ENCODE peak calls at places on chromosomes 5 and 9, in six cellular contexts. H, G, L, N, E and Z are unnamed samples.

GRCh38 chr5:40437452-40437861 is 242.3 kb upstream of the PTGER4 start:
- DNase-seq in E (no peak), L (peak), N (no peak), H (no peak), G (no peak), Z (no peak)

GRCh38 chr5:2192496-2192895 is 309.8 kb upstream of the IRX4 start:
- DNase-seq in N (peak), G (no peak), L (no peak), H (no peak), E (no peak), Z (no peak)

GRCh38 chr5:55991768-55992486 is 2.8 kb downstream of the IL6ST start:
- DNase-seq in G (no peak), L (no peak), H (no peak), E (no peak), N (no peak), Z (no peak)

GRCh38 chr5:166373817-166374216 is 1917.6 kb upstream of the WWC1 start:
- DNase-seq in H (no peak), N (no peak), L (no peak), E (no peak), G (no peak), Z (no peak)

GRCh38 chr5:178479261-178479660 is 110.9 kb downstream of the COL23A1 start:
- DNase-seq in H (no peak), L (no peak), G (no peak), E (no peak), N (no peak), Z (no peak)

GRCh38 chr5:179699640-179700298 is 1.0 kb downstream of the CANX start:
- DNase-seq in G (peak), N (no peak), L (peak), H (no peak), E (no peak), Z (peak)

GRCh38 chr5:40678021-40678939 is 1.4 kb upstream of the PTGER4 start:
- DNase-seq in N (no peak), G (no peak), L (no peak), E (no peak), H (no peak), Z (no peak)

GRCh38 chr5:157463081-157463480 is 3.1 kb downstream of the NIPAL4 start:
- DNase-seq in L (no peak), G (no peak), E (no peak), N (no peak), H (no peak), Z (no peak)

GRCh38 chr9:5513966-5514365 is 3.6 kb downstream of the PDCD1LG2 start:
- DNase-seq in H (no peak), N (no peak), G (no peak), E (no peak), L (no peak), Z (no peak)

GRCh38 chr5:150409638-150410523 is 2.8 kb downstream of the CD74 start:
- DNase-seq in H (peak), L (peak), G (peak), N (peak), E (peak), Z (peak)

GRCh38 chr5:10632110-10632903 is 68.4 kb downstream of the ANKRD33B start:
- DNase-seq in N (no peak), E (no peak), H (no peak), L (no peak), G (no peak), Z (no peak)

GRCh38 chr9:99357575-99357974 is 135.5 kb downstream of the SEC61B start:
- DNase-seq in G (no peak), L (no peak), N (no peak), H (peak), E (no peak), Z (no peak)

GRCh38 chr5:77214151-77214550 is 3.7 kb downstream of the PDE8B start:
- DNase-seq in G (no peak), E (no peak), L (no peak), H (no peak), N (no peak), Z (no peak)

GRCh38 chr5:112787896-112788295 is 50.2 kb downstream of the APC start:
- DNase-seq in H (no peak), L (no peak), E (no peak), G (no peak), N (no peak), Z (no peak)

GRCh38 chr9:9998491-9999287 is 614.1 kb downstream of the PTPRD start:
- DNase-seq in E (no peak), G (peak), H (no peak), L (no peak), N (no peak), Z (no peak)

GRCh38 chr9:137073992-137074399 is 3.3 kb upstream of the UAP1L1 start:
- DNase-seq in G (no peak), E (no peak), H (no peak), N (no peak), L (no peak), Z (no peak)

GRCh38 chr9:79166005-79166404 is 405.8 kb upstream of the TLE4 start:
- DNase-seq in G (no peak), H (no peak), N (no peak), E (no peak), L (no peak), Z (no peak)

GRCh38 chr5:139700711-139701693 is 52.9 kb downstream of the CXXC5 start:
- DNase-seq in N (peak), L (peak), H (no peak), E (no peak), G (peak), Z (peak)

GRCh38 chr9:136438548-136438908 is 1.1 kb downstream of the INPP5E start:
- DNase-seq in E (no peak), N (no peak), H (no peak), L (peak), G (peak), Z (no peak)

GRCh38 chr9:126701820-126702500 is 88.2 kb downstream of the LMX1B start:
- DNase-seq in H (no peak), N (peak), G (peak), E (no peak), L (no peak), Z (peak)

GRCh38 chr9:102205251-102205650 is 466.8 kb upstream of the GRIN3A start:
- DNase-seq in H (no peak), E (no peak), G (no peak), L (no peak), N (no peak), Z (no peak)

GRCh38 chr9:114006931-114007691 is 71.0 kb downstream of the AMBP start:
- DNase-seq in G (no peak), H (no peak), N (peak), E (peak), L (no peak), Z (peak)

GRCh38 chr5:132747064-132747692 is at the start of gene CCNI2:
- DNase-seq in E (no peak), G (peak), N (peak), H (no peak), L (peak), Z (no peak)

GRCh38 chr5:126484248-126484647 is 61.0 kb downstream of the GRAMD2B start:
- DNase-seq in E (no peak), H (no peak), N (no peak), L (no peak), G (no peak), Z (no peak)

GRCh38 chr9:75389096-75389495 is 300.8 kb downstream of the OSTF1 start:
- DNase-seq in E (no peak), H (no peak), L (no peak), G (no peak), N (no peak), Z (no peak)

GRCh38 chr5:149265559-149265958 is 6.1 kb upstream of the AFAP1L1 start:
- DNase-seq in N (no peak), G (peak), H (no peak), L (peak), E (no peak), Z (no peak)

GRCh38 chr5:33423018-33423630 is 17.6 kb upstream of the TARS1 start:
- DNase-seq in E (no peak), L (no peak), G (no peak), N (no peak), H (no peak), Z (no peak)

GRCh38 chr5:140186155-140186753 is 11.3 kb downstream of the CYSTM1 start:
- DNase-seq in H (no peak), N (no peak), G (no peak), L (no peak), E (no peak), Z (no peak)

GRCh38 chr5:92371889-92372235 is 988.7 kb upstream of the ARRDC3 start:
- DNase-seq in H (no peak), N (no peak), G (no peak), E (no peak), L (peak), Z (no peak)

GRCh38 chr9:126519660-126520425 is 93.9 kb upstream of the LMX1B start:
- DNase-seq in H (no peak), G (no peak), E (no peak), L (no peak), N (peak), Z (no peak)

GRCh38 chr5:35246928-35247644 is 16.8 kb upstream of the PRLR start:
- DNase-seq in L (no peak), G (no peak), E (peak), N (no peak), H (peak), Z (no peak)

GRCh38 chr5:54889826-54890225 is 95.6 kb downstream of the ESM1 start:
- DNase-seq in L (peak), G (no peak), H (no peak), N (no peak), E (no peak), Z (no peak)

GRCh38 chr9:116274293-116274692 is 120.7 kb downstream of the PAPPA start:
- DNase-seq in L (no peak), H (no peak), N (no peak), G (no peak), E (no peak), Z (no peak)

DNA sequence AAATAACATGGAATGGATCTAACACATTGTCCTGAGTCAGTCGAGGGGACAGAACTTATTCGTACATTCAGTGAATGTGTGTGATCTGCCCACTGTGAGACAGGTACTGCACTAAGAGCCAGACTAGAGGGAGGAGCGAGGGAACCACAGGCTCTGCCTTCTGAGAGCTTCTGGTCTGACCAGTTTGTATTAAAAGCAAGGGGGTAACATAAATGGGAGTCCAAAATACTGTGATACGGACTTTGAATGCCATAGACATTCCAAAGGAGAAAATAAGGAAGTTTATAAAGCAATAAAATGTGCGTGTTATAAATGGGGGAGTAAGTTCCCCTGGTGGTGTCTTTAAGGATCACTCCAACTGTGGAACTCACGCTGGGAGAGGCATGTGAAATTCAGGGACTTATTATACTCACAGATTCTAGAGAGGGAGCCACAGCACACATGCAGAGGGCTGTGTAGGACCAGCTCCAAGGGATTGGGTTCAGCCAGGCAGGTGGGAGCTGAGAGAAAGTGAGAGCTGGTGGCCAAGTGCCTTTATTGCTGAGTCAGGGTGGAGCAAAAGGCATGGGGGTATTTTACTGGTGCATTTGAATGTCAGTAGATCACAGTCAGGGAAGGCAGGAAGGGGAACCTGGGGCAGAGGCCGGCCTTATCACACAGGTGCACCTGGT is 186.5 kb upstream of the WWC1 start:
- DNase-seq in L (no peak), H (no peak), E (no peak), G (no peak), N (peak), Z (no peak)
- TF ChIP-seq CTCF in L (no peak), H (no peak), E (no peak), G (no peak), N (peak), Z (peak)

DNA sequence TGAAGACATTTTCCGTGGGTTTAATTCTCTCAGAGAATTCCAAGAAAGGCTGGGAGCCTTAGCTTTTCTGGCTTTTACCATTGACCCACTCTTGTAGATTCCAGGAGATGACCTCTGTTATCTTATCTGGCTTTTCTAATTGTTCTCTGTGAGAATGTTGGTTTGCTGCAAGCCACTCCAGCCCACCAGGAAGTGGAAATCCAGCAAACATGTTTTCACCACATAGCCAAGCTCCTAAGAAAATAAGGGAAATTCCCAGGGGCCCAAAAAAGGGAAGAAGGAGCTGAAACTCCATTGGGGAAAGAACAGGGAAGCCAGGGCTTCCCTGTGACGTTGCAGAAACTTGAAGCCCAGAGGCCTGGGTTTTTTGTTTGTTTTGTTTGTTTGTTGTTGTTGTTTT is 19.7 kb downstream of the GPR107 start:
- DNase-seq in G (no peak), H (no peak), N (no peak), E (no peak), L (no peak), Z (no peak)
- TF ChIP-seq CTCF in G (no peak), H (no peak), N (no peak), E (no peak), L (no peak), Z (no peak)

DNA sequence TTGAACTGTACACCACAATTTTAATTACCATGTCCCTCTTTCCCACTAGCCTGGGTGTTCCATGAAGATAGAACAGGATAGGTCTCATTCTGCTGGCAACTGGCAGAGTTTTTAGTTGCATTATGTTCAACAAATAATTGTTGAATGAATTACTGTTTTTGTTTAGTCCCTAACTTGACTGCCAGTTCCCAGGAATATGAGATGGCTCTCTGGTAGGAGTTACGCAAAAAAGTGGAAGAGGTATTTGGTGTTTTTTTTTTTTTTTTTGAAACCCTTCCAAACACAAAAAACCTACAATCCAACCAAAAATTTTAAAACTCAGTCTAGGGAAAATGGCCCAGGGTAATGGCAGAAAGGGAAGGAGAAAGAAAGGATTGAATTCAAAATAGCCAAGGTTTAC is 153.6 kb downstream of the GNAQ start:
- DNase-seq in N (no peak), H (no peak), E (no peak), L (no peak), G (no peak), Z (no peak)
- TF ChIP-seq CTCF in N (no peak), H (no peak), E (no peak), L (no peak), G (no peak), Z (no peak)

GRCh38 chr5:13252701-13253100 is 691.8 kb downstream of the DNAH5 start:
- DNase-seq in N (no peak), E (no peak), H (no peak), G (no peak), L (no peak), Z (no peak)

GRCh38 chr5:13249854-13250253 is 694.6 kb downstream of the DNAH5 start:
- DNase-seq in G (no peak), E (no peak), H (no peak), N (no peak), L (no peak), Z (no peak)

GRCh38 chr5:13251623-13252367 is 692.7 kb downstream of the DNAH5 start:
- DNase-seq in H (peak), N (peak), G (no peak), L (no peak), E (no peak), Z (no peak)

GRCh38 chr5:13248236-13248635 is 696.3 kb downstream of the DNAH5 start:
- DNase-seq in G (no peak), N (no peak), H (no peak), E (no peak), L (no peak), Z (no peak)

DNA sequence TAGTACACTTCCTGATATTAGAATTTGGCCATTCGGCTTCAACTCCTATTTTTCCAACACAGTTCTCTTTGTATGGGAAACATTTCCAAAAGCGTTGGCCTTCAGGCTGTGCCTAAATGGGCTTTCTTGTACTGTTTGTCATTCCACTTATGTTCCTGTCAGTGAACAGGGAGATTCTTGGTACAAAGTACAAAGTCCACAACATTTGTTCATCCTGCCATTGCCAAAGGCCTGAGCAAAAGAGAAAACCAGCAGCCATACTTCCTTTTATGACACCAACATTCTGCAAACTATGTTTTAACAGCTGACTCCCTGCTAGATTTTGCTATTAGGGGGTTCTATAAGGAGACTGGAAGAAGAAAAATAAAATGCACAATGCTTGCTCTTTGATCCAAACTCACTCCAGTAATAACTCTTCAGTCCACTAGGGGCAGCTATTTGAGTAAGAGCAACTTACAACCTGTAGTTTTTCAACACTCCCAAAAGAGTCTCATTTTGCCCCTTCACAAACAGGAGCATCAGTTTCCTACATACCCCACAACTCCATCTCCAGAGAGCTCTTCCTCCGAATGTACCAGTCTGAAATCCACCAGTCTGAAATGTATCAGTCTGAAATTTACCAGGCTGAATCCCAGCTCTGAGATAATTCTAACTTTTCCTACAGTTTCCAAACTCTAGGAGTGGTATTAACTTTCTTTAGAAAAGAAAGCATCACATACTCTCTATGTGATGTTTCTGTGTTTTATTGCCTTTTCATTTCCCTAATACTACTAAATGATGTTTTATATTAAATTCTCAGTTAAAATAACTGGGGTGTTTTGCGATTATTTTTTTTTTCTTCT is 693.8 kb downstream of the DNAH5 start:
- DNase-seq in H (no peak), E (no peak), N (no peak), L (no peak), G (peak), Z (no peak)
- TF ChIP-seq CTCF in H (no peak), E (no peak), N (peak), L (peak), G (peak), Z (peak)

GRCh38 chr5:176578391-176578808 is 29.3 kb downstream of the CDHR2 start:
- DNase-seq in G (peak), H (no peak), N (peak), E (peak), L (peak), Z (peak)
- TF ChIP-seq CTCF in G (peak), H (peak), N (peak), E (no peak), L (peak), Z (peak)

GRCh38 chr5:151869843-151870242 is 54.8 kb downstream of the GLRA1 start:
- DNase-seq in E (no peak), H (no peak), G (no peak), L (no peak), N (no peak), Z (no peak)
- TF ChIP-seq CTCF in E (no peak), H (no peak), G (no peak), L (no peak), N (no peak), Z (no peak)

DNA sequence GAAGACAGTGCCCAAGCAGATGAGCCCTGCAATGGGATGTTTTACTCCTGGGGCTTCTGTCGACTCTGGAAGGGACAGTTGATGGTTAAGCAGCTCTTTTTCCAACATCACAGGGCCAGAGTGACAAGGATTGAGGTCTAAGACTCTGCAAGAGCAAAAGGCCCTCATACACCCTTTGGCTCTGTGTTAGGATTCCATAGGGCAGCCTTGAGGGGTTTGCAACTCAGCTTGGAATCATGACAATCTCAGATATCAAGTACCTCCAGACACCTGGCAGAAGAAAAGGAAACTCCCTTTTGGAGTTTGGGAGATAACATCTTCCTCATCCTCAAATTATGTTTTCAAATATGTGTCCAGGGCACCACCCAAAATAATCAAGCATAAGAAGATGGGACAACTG is 205.7 kb downstream of the GNA14 start:
- DNase-seq in N (no peak), E (no peak), H (no peak), G (no peak), L (no peak), Z (no peak)
- TF ChIP-seq CTCF in N (no peak), E (no peak), H (no peak), G (no peak), L (no peak), Z (no peak)

GRCh38 chr9:35859310-35859994 is 10.7 kb downstream of the OR13J1 start:
- DNase-seq in H (peak), N (no peak), G (peak), L (no peak), E (no peak), Z (no peak)
- TF ChIP-seq CTCF in H (no peak), N (no peak), G (no peak), L (no peak), E (no peak), Z (no peak)